ENCODE peak calls at places on chromosomes 1 and 21, in five cellular contexts. R is GM23248, U is mesenchymal stem cell, J is PC-3, H is cardiac muscle cell. N is an unnamed sample.

GRCh38 chr1:30916296-30916695 is 7.7 kb upstream of the SDC3 start:
- DNase-seq in U (no peak), J (no peak), R (no peak), H (no peak), N (no peak)

GRCh38 chr1:198168180-198168579 is 11.4 kb downstream of the NEK7 start:
- DNase-seq in J (no peak), H (peak; percentile 69), U (peak; percentile 76), R (peak; percentile 52), N (no peak)

GRCh38 chr1:159821171-159821867 is 5.4 kb upstream of the SLAMF8 start:
- DNase-seq in J (no peak), R (peak; percentile 64), H (no peak), U (no peak), N (peak; percentile 11)

GRCh38 chr1:232974971-232975370 is 24.6 kb downstream of the NTPCR start:
- DNase-seq in R (peak; percentile 48), J (no peak), U (peak; percentile 38), H (peak; percentile 60), N (no peak)

GRCh38 chr1:59750612-59751395 is 63.9 kb upstream of the HOOK1 start:
- DNase-seq in R (peak; percentile 96), J (peak; percentile 80), U (peak; percentile 86), H (peak; percentile 86), N (no peak)

GRCh38 chr1:75472971-75473603 is 137.8 kb downstream of the SLC44A5 start:
- DNase-seq in H (no peak), R (no peak), U (no peak), J (no peak), N (no peak)

GRCh38 chr1:75765697-75766355 is 20.2 kb upstream of the RABGGTB start:
- DNase-seq in U (peak; percentile 73), R (peak; percentile 88), H (peak; percentile 65), J (peak; percentile 84), N (no peak)

GRCh38 chr1:86516366-86516765 is 30.5 kb upstream of the CLCA4 start:
- DNase-seq in H (peak; percentile 12), U (no peak), J (peak; percentile 21), R (peak; percentile 16), N (no peak)

GRCh38 chr1:40014253-40014706 is 26.2 kb upstream of the CAP1 start:
- DNase-seq in U (peak; percentile 57), H (peak; percentile 22), J (peak; percentile 23), R (peak; percentile 36), N (no peak)

GRCh38 chr1:153750026-153750995 is 22.5 kb downstream of the INTS3 start:
- DNase-seq in U (no peak), R (peak; percentile 42), H (peak; percentile 48), J (no peak), N (no peak)

GRCh38 chr1:29513357-29513756 is 277.0 kb downstream of the PTPRU start:
- DNase-seq in U (peak; percentile 52), R (peak; percentile 89), J (peak; percentile 85), H (peak; percentile 61), N (peak; percentile 67)

GRCh38 chr1:87249803-87250202 is 78.9 kb upstream of the LMO4 start:
- DNase-seq in U (no peak), R (no peak), J (peak; percentile 89), H (no peak), N (no peak)

GRCh38 chr1:166304131-166304530 is 137.3 kb upstream of the FAM78B start:
- DNase-seq in U (no peak), R (no peak), J (no peak), H (no peak), N (no peak)

GRCh38 chr1:91783423-91784162 is 102.4 kb downstream of the TGFBR3 start:
- DNase-seq in H (peak; percentile 82), R (peak; percentile 40), U (peak; percentile 75), J (no peak), N (no peak)

GRCh38 chr1:184945678-184946412 is 28.5 kb downstream of the NIBAN1 start:
- DNase-seq in U (peak; percentile 79), J (no peak), R (peak; percentile 42), H (peak; percentile 75), N (no peak)

GRCh38 chr1:31938184-31938975 is at the start of gene PTP4A2:
- DNase-seq in U (peak; percentile 92), R (peak; percentile 96), H (peak; percentile 98), J (peak; percentile 95), N (peak; percentile 91)

GRCh38 chr1:9231648-9232332 is 2.8 kb upstream of the H6PD start:
- DNase-seq in H (no peak), J (peak; percentile 37), R (peak; percentile 70), U (peak; percentile 56), N (no peak)

GRCh38 chr1:95384570-95384969 is 150.6 kb downstream of the RWDD3 start:
- DNase-seq in R (peak; percentile 16), H (peak; percentile 4), U (peak; percentile 6), J (peak; percentile 36), N (peak; percentile 73)

GRCh38 chr1:24886241-24886640 is 43.8 kb downstream of the RUNX3 start:
- DNase-seq in U (no peak), H (no peak), R (no peak), J (no peak), N (no peak)
- H3K4me1 ChIP-seq in U (no peaks in the 10 kb centered on the region), H (no peaks in the 10 kb centered on the region), R (peaks cover 6% of the 10 kb centered on the region), J (no peaks in the 10 kb centered on the region), N (no peaks in the 10 kb centered on the region)

GRCh38 chr1:156925154-156926010 is 5.0 kb downstream of the LRRC71 start:
- DNase-seq in H (no peak), J (no peak), U (no peak), R (no peak), N (no peak)

GRCh38 chr1:156928043-156928602 is 7.7 kb downstream of the LRRC71 start:
- DNase-seq in H (no peak), U (no peak), R (no peak), J (no peak), N (no peak)

GRCh38 chr1:156929596-156930238 is 9.3 kb downstream of the LRRC71 start:
- DNase-seq in J (no peak), H (no peak), U (no peak), R (no peak), N (no peak)

GRCh38 chr1:156926175-156926574 is 5.7 kb downstream of the LRRC71 start:
- DNase-seq in U (peak; percentile 88), R (peak; percentile 56), J (peak; percentile 98), H (peak; percentile 55), N (no peak)

GRCh38 chr1:156927215-156928042 is 7.0 kb downstream of the LRRC71 start:
- DNase-seq in R (peak; percentile 93), U (peak; percentile 80), H (peak; percentile 76), J (peak; percentile 91), N (peak; percentile 91)
- H3K4me3 ChIP-seq in R (peak overlapping the region; percentile 63), U (peak overlapping the region; percentile 55), H (peak overlapping the region; percentile 20), J (peak overlapping the region; percentile 72), N (peak overlapping the region; percentile 26)

GRCh38 chr1:65437616-65438015 is 17.1 kb downstream of the LEPR start:
- DNase-seq in J (no peak), U (no peak), R (no peak), H (no peak), N (no peak)
- H3K4me1 ChIP-seq in J (no peaks in the 10 kb centered on the region), U (peaks cover 2% of the 10 kb centered on the region), R (peaks cover 33% of the 10 kb centered on the region), H (peaks cover 15% of the 10 kb centered on the region), N (no peaks in the 10 kb centered on the region)

GRCh38 chr1:239735081-239735480 is 348.7 kb downstream of the CHRM3 start:
- DNase-seq in U (no peak), J (no peak), R (no peak), H (no peak), N (no peak)
- H3K4me3 ChIP-seq in U (no peak overlapping the region), J (no peak overlapping the region), R (no peak overlapping the region), H (no peak overlapping the region), N (no peak overlapping the region)

GRCh38 chr1:46603858-46604549 is at the start of gene MKNK1:
- DNase-seq in H (peak; percentile 96), R (peak; percentile 93), U (peak; percentile 94), J (peak; percentile 97), N (peak; percentile 99)
- H3K4me1 ChIP-seq in H (no peaks in the 10 kb centered on the region), R (peaks cover 3% of the 10 kb centered on the region), U (peaks cover 5% of the 10 kb centered on the region), J (peaks cover 28% of the 10 kb centered on the region), N (peaks cover 11% of the 10 kb centered on the region)

GRCh38 chr21:15732996-15733329 is 3.2 kb downstream of the USP25 start:
- DNase-seq in H (no peak), R (no peak), U (no peak), J (no peak), N (no peak)
- H3K4me3 ChIP-seq in H (peak overlapping the region; percentile 97), R (no peak overlapping the region), U (no peak overlapping the region), J (peak overlapping the region; percentile 85), N (peak overlapping the region; percentile 56)

GRCh38 chr1:214446772-214447556 is 104.4 kb downstream of the PTPN14 start:
- DNase-seq in R (peak; percentile 94), J (peak; percentile 99), U (peak; percentile 93), H (peak; percentile 91), N (peak; percentile 47)

GRCh38 chr1:214449371-214449770 is 102.0 kb downstream of the PTPN14 start:
- DNase-seq in U (no peak), H (no peak), J (no peak), R (no peak), N (no peak)

GRCh38 chr1:214447557-214447871 is 103.9 kb downstream of the PTPN14 start:
- DNase-seq in U (peak; percentile 58), J (peak; percentile 20), R (no peak), H (no peak), N (no peak)

GRCh38 chr1:214445846-214446614 is 105.4 kb downstream of the PTPN14 start:
- DNase-seq in J (peak; percentile 92), R (peak; percentile 93), U (peak; percentile 99), H (peak; percentile 53), N (peak; percentile 78)

DNA sequence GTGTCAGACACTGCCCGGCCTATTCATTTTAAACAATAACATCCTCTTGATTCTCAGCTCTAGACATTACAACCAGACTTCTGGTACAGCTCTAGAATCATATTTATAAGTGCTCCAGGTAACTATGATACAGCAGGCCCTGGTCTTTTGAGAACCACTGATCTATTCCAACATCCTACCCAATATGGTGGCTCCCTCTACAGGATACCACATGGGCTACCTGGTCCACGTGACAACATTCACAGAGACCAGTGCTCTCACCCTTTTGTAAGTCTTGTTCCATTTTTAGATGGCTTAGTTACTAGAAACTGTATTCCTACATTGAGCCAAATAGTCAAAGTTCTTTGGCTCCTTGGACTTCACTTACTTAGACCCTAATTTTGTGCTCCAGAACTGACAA is 102.9 kb downstream of the PTPN14 start:
- DNase-seq in R (no peak), J (no peak), U (no peak), H (no peak), N (no peak)
- H3K4me1 ChIP-seq in R (peaks cover 73% of the 10 kb centered on the region), J (peaks cover 59% of the 10 kb centered on the region), U (peaks cover 20% of the 10 kb centered on the region), H (no peaks in the 10 kb centered on the region), N (peaks cover 34% of the 10 kb centered on the region)

GRCh38 chr1:160978510-160978927 is 23.9 kb upstream of the ITLN2 start:
- DNase-seq in R (no peak), H (peak; percentile 83), U (no peak), J (peak; percentile 45), N (no peak)

GRCh38 chr1:160985723-160986122 is 31.1 kb upstream of the ITLN2 start:
- DNase-seq in H (no peak), U (no peak), R (no peak), J (no peak), N (no peak)

GRCh38 chr1:160987359-160988062 is 32.9 kb upstream of the ITLN2 start:
- DNase-seq in R (no peak), H (no peak), U (no peak), J (no peak), N (peak; percentile 52)

GRCh38 chr1:160981584-160982411 is 27.2 kb upstream of the ITLN2 start:
- DNase-seq in H (no peak), R (peak; percentile 7), J (no peak), U (no peak), N (peak; percentile 35)
- H3K4me3 ChIP-seq in H (peak overlapping the region; percentile 13), R (no peak overlapping the region), J (no peak overlapping the region), U (no peak overlapping the region), N (no peak overlapping the region)

N was measured in HAP-1.